ENCODE peak calls at places on chromosomes 4 and X, in six cellular contexts. O is foreskin keratinocyte, H is GM13976, D is activated B cell treated with CpG ODN at 0.5 μM for 24 hours, F is GM10248, Q is pancreas. U is an unnamed sample.

GRCh38 chrX:19776753-19777152 is 110.6 kb downstream of the SH3KBP1 start:
- DNase-seq in O (no peak), H (no peak), D (no peak), F (no peak), Q (no peak), U (no peak)

GRCh38 chrX:15298201-15298600 is 17.2 kb downstream of the ASB11 start:
- DNase-seq in O (no peak), H (no peak), D (no peak), F (no peak), Q (no peak), U (no peak)

GRCh38 chr4:10722957-10723356 is 38.4 kb upstream of the CLNK start:
- DNase-seq in O (no peak), H (peak; percentile 50), D (no peak), F (peak; percentile 26), Q (no peak), U (no peak)

GRCh38 chr4:4333265-4333706 is 43.2 kb downstream of the ZBTB49 start:
- DNase-seq in O (no peak), H (no peak), D (no peak), F (no peak), Q (no peak), U (no peak)

GRCh38 chr4:76550966-76551780 is 116.1 kb downstream of the SHROOM3 start:
- DNase-seq in O (no peak), H (no peak), D (no peak), F (no peak), Q (no peak), U (no peak)

GRCh38 chrX:104130808-104131207 is 18.5 kb downstream of the ZCCHC18 start:
- DNase-seq in O (no peak), H (no peak), D (no peak), F (no peak), Q (no peak), U (no peak)

GRCh38 chr4:152690706-152691651 is 11.2 kb upstream of the TMEM154 start:
- DNase-seq in O (no peak), H (no peak), D (no peak), F (no peak), Q (no peak), U (no peak)

GRCh38 chr4:2298548-2298991 is 36.7 kb upstream of the MXD4 start:
- DNase-seq in O (no peak), H (no peak), D (no peak), F (no peak), Q (peak; percentile 55), U (no peak)

GRCh38 chrX:53294024-53294648 is 12.8 kb upstream of the IQSEC2 start:
- DNase-seq in O (no peak), H (no peak), D (no peak), F (no peak), Q (no peak), U (no peak)

GRCh38 chrX:129523076-129524055 is at the start of gene SMARCA1:
- DNase-seq in O (no peak), H (peak; percentile 45), D (no peak), F (peak; percentile 7), Q (peak; percentile 75), U (peak; percentile 35)

GRCh38 chrX:111100191-111100590 is 4.2 kb downstream of the PAK3 start:
- DNase-seq in O (no peak), H (peak; percentile 57), D (no peak), F (peak; percentile 54), Q (no peak), U (no peak)

GRCh38 chrX:44343412-44343942 is at the start of gene EFHC2:
- DNase-seq in O (no peak), H (peak; percentile 20), D (peak; percentile 27), F (no peak), Q (peak; percentile 62), U (no peak)

GRCh38 chrX:17563076-17563475 is 174.2 kb upstream of the SCML1 start:
- DNase-seq in O (no peak), H (no peak), D (no peak), F (no peak), Q (no peak), U (no peak)

DNA sequence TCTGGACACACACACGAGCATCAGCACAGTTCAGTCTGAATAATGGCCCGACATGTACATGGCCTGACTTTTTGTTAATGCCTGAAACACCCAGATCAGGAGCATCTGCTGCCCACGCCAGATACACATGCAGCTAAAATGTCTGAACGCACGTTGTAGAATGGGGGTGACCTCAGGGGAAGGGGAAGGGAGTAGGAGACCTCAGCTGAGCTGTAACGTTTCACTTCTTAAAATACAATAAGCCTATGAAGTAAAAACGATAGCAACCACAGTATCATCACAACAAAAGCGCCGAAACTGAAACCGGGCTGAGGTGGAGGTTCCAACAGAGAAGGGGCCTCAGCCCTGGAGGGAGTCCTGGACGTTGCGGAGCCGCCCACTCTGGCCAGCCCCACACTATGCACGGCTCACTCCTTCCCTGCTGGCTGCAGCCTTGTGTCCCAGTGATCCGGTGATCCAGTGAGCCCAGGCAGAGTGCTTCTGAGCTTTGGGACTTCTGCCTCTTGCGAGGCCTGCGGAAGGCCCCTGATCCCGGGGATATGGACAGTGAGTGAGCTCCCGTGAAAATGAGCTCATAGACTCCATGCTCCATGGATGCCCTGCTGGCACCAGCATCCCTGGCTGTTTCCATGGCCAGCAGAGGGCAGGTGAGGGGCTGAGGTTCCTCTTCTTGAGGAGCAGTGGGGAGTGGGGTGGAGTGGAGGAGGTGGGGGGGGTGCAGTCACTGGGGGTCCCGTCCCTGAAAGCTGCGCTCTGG is 52.0 kb downstream of the HMX1 start:
- DNase-seq in O (no peak), H (peak; percentile 20), D (peak; percentile 4), F (no peak), Q (peak; percentile 26), U (no peak)
- TF ChIP-seq CTCF in O (no peak), H (no peak), D (no peak), F (no peak), Q (no peak), U (no peak)

DNA sequence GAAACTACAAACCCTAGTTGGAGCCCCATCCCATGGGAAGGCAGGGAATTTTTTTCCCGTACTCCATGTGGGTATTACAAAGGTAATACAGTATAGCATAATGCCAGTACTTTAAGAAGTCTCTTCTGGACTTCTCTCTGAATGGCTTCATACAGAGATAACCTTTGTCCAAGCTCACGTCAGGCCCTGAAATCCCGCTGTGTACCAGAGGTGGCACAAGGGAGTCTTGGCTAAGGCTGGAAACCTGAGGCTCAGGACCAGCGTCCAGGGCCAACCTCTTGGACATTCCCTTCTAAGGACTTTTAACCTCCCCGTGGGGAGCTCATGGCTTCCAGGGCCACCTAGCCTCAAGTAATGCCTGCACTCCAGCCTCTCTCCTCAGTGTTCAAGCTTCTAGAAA is 338.9 kb upstream of the FAM241A start:
- DNase-seq in O (no peak), H (no peak), D (no peak), F (no peak), Q (no peak), U (no peak)
- TF ChIP-seq CTCF in O (peak; percentile 11), H (no peak), D (no peak), F (no peak), Q (no peak), U (no peak)

DNA sequence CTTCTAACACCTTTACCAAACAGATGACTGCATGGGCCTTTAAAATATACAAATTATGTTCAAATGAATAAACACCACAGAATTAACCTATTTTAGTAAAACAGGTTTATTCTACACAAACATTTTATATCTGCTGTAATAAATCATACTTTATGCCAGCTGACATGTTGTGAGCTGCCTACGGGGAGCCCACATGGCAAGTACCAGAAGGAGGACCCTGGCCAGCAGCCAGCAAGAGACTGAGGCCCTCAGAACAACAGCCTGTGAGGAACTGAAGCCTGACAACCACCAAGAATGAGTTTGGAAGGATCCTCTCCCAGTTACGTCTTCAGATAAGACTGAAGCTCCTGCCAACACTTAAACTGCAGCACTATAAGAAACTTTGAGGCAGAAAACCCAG is 377.0 kb downstream of the PDGFC start:
- DNase-seq in O (peak; percentile 39), H (no peak), D (no peak), F (no peak), Q (no peak), U (no peak)
- TF ChIP-seq CTCF in O (no peak), H (no peak), D (no peak), F (no peak), Q (no peak), U (no peak)

GRCh38 chr4:6714954-6715353 is 1.0 kb upstream of the BLOC1S4 start:
- DNase-seq in O (no peak), H (no peak), D (no peak), F (no peak), Q (no peak), U (no peak)

GRCh38 chr4:6705638-6706037 is 4.0 kb downstream of the MRFAP1L1 start:
- DNase-seq in O (no peak), H (no peak), D (no peak), F (no peak), Q (no peak), U (no peak)

GRCh38 chr4:6710282-6710681 is 617 bp upstream of the MRFAP1L1 start:
- DNase-seq in O (no peak), H (no peak), D (no peak), F (peak; percentile 10), Q (no peak), U (no peak)

GRCh38 chr4:6706173-6706572 is 3.5 kb downstream of the MRFAP1L1 start:
- DNase-seq in O (no peak), H (no peak), D (no peak), F (no peak), Q (no peak), U (no peak)

GRCh38 chr4:6709230-6710114 is at the start of gene MRFAP1L1:
- DNase-seq in O (peak; percentile 93), H (peak; percentile 94), D (peak; percentile 93), F (peak; percentile 93), Q (peak; percentile 97), U (peak; percentile 72)
- TF ChIP-seq CTCF in O (no peak), H (no peak), D (no peak), F (no peak), Q (no peak), U (no peak)

GRCh38 chr4:40395166-40395900 is 60.2 kb downstream of the CHRNA9 start:
- DNase-seq in O (no peak), H (no peak), D (no peak), F (no peak), Q (no peak), U (no peak)
- TF ChIP-seq CTCF in O (no peak), H (no peak), D (no peak), F (no peak), Q (no peak), U (no peak)

DNA sequence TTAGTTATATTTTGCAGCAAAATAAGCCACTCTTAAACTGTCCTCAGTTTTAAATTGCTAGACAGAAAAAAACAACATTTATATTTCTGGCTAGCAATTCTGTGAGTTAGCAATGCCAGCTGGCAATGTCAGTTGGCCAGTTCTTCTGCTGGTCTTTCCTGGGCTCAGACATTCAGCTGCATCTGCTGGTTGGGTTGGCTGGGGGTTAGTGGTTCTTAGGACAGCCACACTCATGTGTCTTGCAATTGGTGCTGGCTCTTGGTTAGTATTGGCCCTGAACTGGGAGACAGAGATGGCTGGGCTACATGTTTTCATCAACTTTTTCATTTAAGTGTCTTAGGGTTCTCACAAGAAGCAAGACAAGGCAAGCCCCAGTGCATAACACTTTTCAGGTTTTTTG is 48.0 kb upstream of the PDLIM5 start:
- DNase-seq in O (no peak), H (no peak), D (no peak), F (no peak), Q (no peak), U (no peak)
- TF ChIP-seq CTCF in O (no peak), H (no peak), D (no peak), F (no peak), Q (no peak), U (no peak)

U was measured in D721Med.